ENCODE peak calls at places on chromosomes 2 and 18, in seven cellular contexts. One of them, this sample, is unnamed. For H3K27me3, the result is how much of the 10 kb centered on the place peaks cover.

GRCh38 chr2:5980351-5981054 is 288.3 kb downstream of the SOX11 start:
- DNase-seq in esophagus squamous epithelium: no peak
- DNase-seq in tibial nerve: no peak
- DNase-seq in aorta: no peak
- DNase-seq in dorsolateral prefrontal cortex: no peak
- DNase-seq in psoas muscle: no peak
- DNase-seq in small intestine: no peak
- DNase-seq in this sample: no peak

GRCh38 chr2:216109962-216110614 is 940 bp downstream of the XRCC5 start:
- DNase-seq in esophagus squamous epithelium: no peak
- DNase-seq in tibial nerve: no peak
- DNase-seq in aorta: no peak
- DNase-seq in dorsolateral prefrontal cortex: no peak
- DNase-seq in psoas muscle: no peak
- DNase-seq in small intestine: peak
- DNase-seq in this sample: no peak

GRCh38 chr2:219157396-219157795 is 3.2 kb downstream of the NHEJ1 start:
- DNase-seq in esophagus squamous epithelium: no peak
- DNase-seq in tibial nerve: no peak
- DNase-seq in aorta: no peak
- DNase-seq in dorsolateral prefrontal cortex: no peak
- DNase-seq in psoas muscle: no peak
- DNase-seq in small intestine: no peak
- DNase-seq in this sample: no peak

GRCh38 chr18:10379511-10379910 is 74.9 kb upstream of the APCDD1 start:
- DNase-seq in esophagus squamous epithelium: no peak
- DNase-seq in tibial nerve: no peak
- DNase-seq in aorta: no peak
- DNase-seq in dorsolateral prefrontal cortex: no peak
- DNase-seq in psoas muscle: no peak
- DNase-seq in small intestine: no peak
- DNase-seq in this sample: no peak

GRCh38 chr2:238239552-238239871 is 326 bp downstream of the HES6 start:
- DNase-seq in esophagus squamous epithelium: no peak
- DNase-seq in tibial nerve: no peak
- DNase-seq in aorta: no peak
- DNase-seq in dorsolateral prefrontal cortex: no peak
- DNase-seq in psoas muscle: no peak
- DNase-seq in small intestine: peak
- DNase-seq in this sample: no peak

GRCh38 chr2:190050001-190050400 is 12.5 kb downstream of the MSTN start:
- DNase-seq in esophagus squamous epithelium: no peak
- DNase-seq in tibial nerve: no peak
- DNase-seq in aorta: no peak
- DNase-seq in dorsolateral prefrontal cortex: no peak
- DNase-seq in psoas muscle: no peak
- DNase-seq in small intestine: no peak
- DNase-seq in this sample: no peak

GRCh38 chr18:45447364-45448265 is 167.7 kb upstream of the SLC14A2 start:
- DNase-seq in esophagus squamous epithelium: no peak
- DNase-seq in tibial nerve: no peak
- DNase-seq in aorta: no peak
- DNase-seq in dorsolateral prefrontal cortex: no peak
- DNase-seq in psoas muscle: no peak
- DNase-seq in small intestine: peak
- DNase-seq in this sample: no peak

GRCh38 chr2:48529676-48530032 is 300 bp upstream of the STON1 start:
- DNase-seq in esophagus squamous epithelium: no peak
- DNase-seq in tibial nerve: no peak
- DNase-seq in aorta: no peak
- DNase-seq in dorsolateral prefrontal cortex: no peak
- DNase-seq in psoas muscle: no peak
- DNase-seq in small intestine: no peak
- DNase-seq in this sample: no peak

GRCh38 chr2:231612199-231613053 is 19.8 kb downstream of the TEX44 start:
- DNase-seq in esophagus squamous epithelium: peak
- DNase-seq in tibial nerve: peak
- DNase-seq in aorta: peak
- DNase-seq in dorsolateral prefrontal cortex: peak
- DNase-seq in psoas muscle: peak
- DNase-seq in small intestine: peak
- DNase-seq in this sample: peak

GRCh38 chr18:42576141-42576540 is 539.3 kb downstream of the RIT2 start:
- DNase-seq in esophagus squamous epithelium: no peak
- DNase-seq in tibial nerve: no peak
- DNase-seq in aorta: no peak
- DNase-seq in dorsolateral prefrontal cortex: no peak
- DNase-seq in psoas muscle: no peak
- DNase-seq in small intestine: no peak
- DNase-seq in this sample: no peak

GRCh38 chr2:236177967-236178909 is 10.1 kb upstream of the GBX2 start:
- DNase-seq in esophagus squamous epithelium: no peak
- DNase-seq in tibial nerve: peak
- DNase-seq in aorta: peak
- DNase-seq in dorsolateral prefrontal cortex: peak
- DNase-seq in psoas muscle: peak
- DNase-seq in small intestine: peak
- DNase-seq in this sample: peak

GRCh38 chr2:69382547-69382946 is 4.5 kb downstream of the GFPT1 start:
- DNase-seq in esophagus squamous epithelium: no peak
- DNase-seq in tibial nerve: no peak
- DNase-seq in aorta: no peak
- DNase-seq in dorsolateral prefrontal cortex: no peak
- DNase-seq in psoas muscle: no peak
- DNase-seq in small intestine: peak
- DNase-seq in this sample: no peak

GRCh38 chr2:85017436-85018048 is 46.6 kb downstream of the KCMF1 start:
- DNase-seq in esophagus squamous epithelium: no peak
- DNase-seq in tibial nerve: no peak
- DNase-seq in aorta: no peak
- DNase-seq in dorsolateral prefrontal cortex: no peak
- DNase-seq in psoas muscle: no peak
- DNase-seq in small intestine: no peak
- DNase-seq in this sample: no peak

GRCh38 chr18:74695170-74695569 is 97.5 kb downstream of the ZNF407 start:
- DNase-seq in esophagus squamous epithelium: no peak
- DNase-seq in tibial nerve: no peak
- DNase-seq in aorta: no peak
- DNase-seq in dorsolateral prefrontal cortex: no peak
- DNase-seq in psoas muscle: no peak
- DNase-seq in small intestine: no peak
- DNase-seq in this sample: no peak

GRCh38 chr2:142416996-142417395 is 286.2 kb upstream of the LRP1B start:
- DNase-seq in esophagus squamous epithelium: no peak
- DNase-seq in tibial nerve: no peak
- DNase-seq in aorta: no peak
- DNase-seq in dorsolateral prefrontal cortex: no peak
- DNase-seq in psoas muscle: no peak
- DNase-seq in small intestine: no peak
- DNase-seq in this sample: no peak

GRCh38 chr18:22871809-22872525 is 61.2 kb upstream of the RBBP8 start:
- DNase-seq in esophagus squamous epithelium: no peak
- DNase-seq in tibial nerve: no peak
- DNase-seq in aorta: no peak
- DNase-seq in dorsolateral prefrontal cortex: no peak
- DNase-seq in psoas muscle: no peak
- DNase-seq in small intestine: peak
- DNase-seq in this sample: no peak

GRCh38 chr2:16971722-16972234 is 306.1 kb upstream of the CYRIA start:
- DNase-seq in esophagus squamous epithelium: no peak
- DNase-seq in tibial nerve: no peak
- DNase-seq in aorta: no peak
- DNase-seq in dorsolateral prefrontal cortex: no peak
- DNase-seq in psoas muscle: no peak
- DNase-seq in small intestine: no peak
- DNase-seq in this sample: no peak

GRCh38 chr2:25076749-25077148 is 34.9 kb downstream of the EFR3B start:
- DNase-seq in esophagus squamous epithelium: no peak
- DNase-seq in tibial nerve: no peak
- DNase-seq in aorta: no peak
- DNase-seq in dorsolateral prefrontal cortex: no peak
- DNase-seq in psoas muscle: no peak
- DNase-seq in small intestine: no peak
- DNase-seq in this sample: no peak

DNA sequence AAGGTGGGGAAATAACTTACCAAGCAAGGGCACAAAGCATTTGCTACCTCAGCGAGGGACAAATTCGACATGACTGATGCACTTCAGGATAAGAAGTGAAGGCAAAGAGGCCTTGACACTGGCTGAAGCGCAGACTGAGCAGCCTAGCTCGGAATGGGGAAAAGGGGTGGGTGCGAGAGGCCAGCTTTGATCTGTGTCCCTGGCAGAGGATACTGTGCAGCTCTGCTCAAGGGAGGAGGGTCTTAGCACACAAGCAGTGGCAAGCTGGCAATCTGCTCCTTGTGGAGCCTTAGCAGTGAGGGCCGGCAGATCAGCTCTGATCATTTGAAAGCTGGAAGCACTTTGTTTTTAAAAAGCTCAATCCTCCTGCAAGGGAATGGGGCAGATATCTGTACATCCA is 222.3 kb downstream of the ZBTB7C start:
- DNase-seq in esophagus squamous epithelium: no peak
- DNase-seq in tibial nerve: no peak
- DNase-seq in aorta: no peak
- DNase-seq in dorsolateral prefrontal cortex: no peak
- DNase-seq in psoas muscle: no peak
- DNase-seq in small intestine: no peak
- DNase-seq in this sample: no peak
- H3K27me3 ChIP-seq in esophagus squamous epithelium: under half
- H3K27me3 ChIP-seq in tibial nerve: under half
- H3K27me3 ChIP-seq in aorta: under half
- H3K27me3 ChIP-seq in dorsolateral prefrontal cortex: under half
- H3K27me3 ChIP-seq in psoas muscle: under half
- H3K27me3 ChIP-seq in small intestine: under half
- H3K27me3 ChIP-seq in this sample: under half

DNA sequence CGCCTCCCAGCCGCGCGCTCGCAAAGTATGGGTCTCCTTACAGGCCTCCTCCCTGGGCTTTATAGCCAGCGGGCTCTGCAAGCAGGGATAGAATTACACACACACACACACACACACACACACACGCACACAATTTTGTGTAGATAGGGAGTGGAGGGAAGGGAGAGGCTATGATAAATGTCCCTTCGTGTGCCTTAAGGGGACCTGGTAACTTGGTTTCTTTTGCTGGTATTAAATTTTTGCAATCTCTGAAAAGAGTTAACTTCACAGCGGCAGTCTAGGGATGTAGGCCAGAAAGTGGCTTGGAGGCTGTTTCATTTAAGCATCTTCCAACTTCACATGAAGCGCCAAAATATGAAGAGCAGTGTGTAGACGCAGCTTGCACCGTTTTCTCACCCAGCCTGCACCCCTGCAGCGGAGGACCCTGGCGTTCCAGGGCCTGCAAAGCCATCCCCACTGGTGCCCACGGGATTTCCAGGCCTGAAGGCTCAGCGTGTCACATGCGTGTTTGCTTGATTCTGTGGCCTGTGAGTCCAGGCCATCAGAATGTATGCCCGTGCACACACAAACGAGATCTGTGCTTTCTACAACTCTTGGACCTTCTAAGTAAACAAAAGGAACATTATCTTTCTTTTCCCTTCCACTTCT is 87.1 kb upstream of the EPB41L3 start:
- DNase-seq in esophagus squamous epithelium: no peak
- DNase-seq in tibial nerve: no peak
- DNase-seq in aorta: no peak
- DNase-seq in dorsolateral prefrontal cortex: no peak
- DNase-seq in psoas muscle: no peak
- DNase-seq in small intestine: no peak
- DNase-seq in this sample: no peak
- H3K4me3 ChIP-seq in esophagus squamous epithelium: peak
- H3K4me3 ChIP-seq in tibial nerve: no peak
- H3K4me3 ChIP-seq in aorta: no peak
- H3K4me3 ChIP-seq in dorsolateral prefrontal cortex: peak
- H3K4me3 ChIP-seq in psoas muscle: peak
- H3K4me3 ChIP-seq in small intestine: no peak
- H3K4me3 ChIP-seq in this sample: peak

DNA sequence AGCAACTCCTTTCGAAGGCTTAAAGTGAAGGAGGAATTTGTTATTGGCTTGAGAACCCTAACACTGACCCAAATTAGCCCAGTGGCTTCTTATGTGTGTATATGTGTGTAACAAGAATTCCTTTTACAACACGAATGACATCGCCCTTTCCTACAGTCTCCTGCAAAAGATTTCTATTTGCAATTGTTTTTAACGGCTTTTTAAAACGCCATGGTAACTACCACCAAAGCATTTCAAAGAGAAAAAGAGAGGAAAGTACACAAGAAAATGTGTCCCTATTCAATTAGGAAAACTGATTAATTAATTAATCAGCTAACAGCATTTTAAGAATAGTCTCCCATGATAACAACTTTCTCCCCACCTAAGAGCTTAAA is 58.1 kb downstream of the PAX3 start:
- DNase-seq in esophagus squamous epithelium: no peak
- DNase-seq in tibial nerve: no peak
- DNase-seq in aorta: no peak
- DNase-seq in dorsolateral prefrontal cortex: no peak
- DNase-seq in psoas muscle: no peak
- DNase-seq in small intestine: no peak
- DNase-seq in this sample: no peak
- H3K27me3 ChIP-seq in esophagus squamous epithelium: under half
- H3K27me3 ChIP-seq in tibial nerve: under half
- H3K27me3 ChIP-seq in aorta: under half
- H3K27me3 ChIP-seq in dorsolateral prefrontal cortex: half or more
- H3K27me3 ChIP-seq in psoas muscle: under half
- H3K27me3 ChIP-seq in small intestine: under half
- H3K27me3 ChIP-seq in this sample: under half

GRCh38 chr2:57726294-57726693 is 320.3 kb upstream of the VRK2 start:
- DNase-seq in esophagus squamous epithelium: no peak
- DNase-seq in tibial nerve: no peak
- DNase-seq in aorta: no peak
- DNase-seq in dorsolateral prefrontal cortex: no peak
- DNase-seq in psoas muscle: no peak
- DNase-seq in small intestine: no peak
- DNase-seq in this sample: no peak

DNA sequence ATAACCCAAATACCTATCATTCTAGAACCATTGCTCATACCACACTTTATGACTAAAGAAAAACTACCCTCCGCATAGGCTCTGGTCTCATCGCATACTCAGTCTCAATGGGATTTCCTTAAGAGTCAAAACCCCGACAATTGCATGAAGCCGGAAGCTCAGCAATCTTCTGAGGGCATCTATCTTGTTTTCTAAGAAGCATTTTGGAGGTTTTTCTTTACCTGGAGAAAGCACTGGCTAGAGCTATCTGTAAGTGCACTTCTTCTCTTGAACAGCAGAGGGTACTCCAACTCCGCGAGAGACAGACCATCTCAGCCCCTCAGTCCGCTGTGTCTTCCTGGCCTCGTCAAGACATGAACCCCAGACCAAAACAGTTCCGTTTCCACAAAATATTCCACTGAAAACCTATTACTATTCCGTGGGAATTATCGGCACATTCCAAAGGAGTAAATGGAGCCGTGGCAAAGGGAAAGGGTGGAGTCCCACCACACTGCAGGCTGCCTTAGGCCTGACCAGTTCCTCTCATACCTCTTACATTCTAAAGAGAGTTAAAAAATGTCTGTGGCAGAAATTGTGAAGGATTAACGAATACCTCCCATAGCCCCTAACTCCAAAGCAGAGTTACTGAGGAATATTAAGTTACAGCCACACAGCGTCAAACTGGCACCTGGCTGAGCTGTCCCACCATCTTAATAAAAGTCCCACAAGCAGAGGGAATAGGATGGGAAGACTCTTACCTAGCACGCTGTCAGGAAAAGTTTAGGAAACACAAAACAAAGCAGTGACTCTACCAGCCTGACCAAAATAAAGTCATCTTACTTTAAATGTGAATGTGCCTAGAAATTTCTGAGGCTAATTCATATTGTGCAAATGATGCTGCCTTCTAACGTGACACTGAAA is 325.6 kb upstream of the VRK2 start:
- DNase-seq in esophagus squamous epithelium: no peak
- DNase-seq in tibial nerve: peak
- DNase-seq in aorta: no peak
- DNase-seq in dorsolateral prefrontal cortex: peak
- DNase-seq in psoas muscle: no peak
- DNase-seq in small intestine: peak
- DNase-seq in this sample: no peak
- H3K4me3 ChIP-seq in esophagus squamous epithelium: peak
- H3K4me3 ChIP-seq in tibial nerve: no peak
- H3K4me3 ChIP-seq in aorta: peak
- H3K4me3 ChIP-seq in dorsolateral prefrontal cortex: peak
- H3K4me3 ChIP-seq in psoas muscle: peak
- H3K4me3 ChIP-seq in small intestine: no peak
- H3K4me3 ChIP-seq in this sample: peak

This sample was measured in gastrocnemius medialis.